ENCODE peak calls at places on chromosomes 4 and X, in five cellular contexts. P is neural crest cell, B is gastrocnemius medialis, S is A549, D is WERI-Rb-1. N is an unnamed sample.

GRCh38 chr4:137587796-137588195 is 55.5 kb upstream of the PCDH18 start:
- DNase-seq in S (no peak), P (no peak), D (no peak), B (no peak), N (no peak)

GRCh38 chr4:121256887-121257426 is 92.8 kb upstream of the TNIP3 start:
- DNase-seq in P (no peak), B (no peak), D (no peak), S (no peak), N (no peak)

GRCh38 chr4:46844325-46844917 is 64.6 kb downstream of the COX7B2 start:
- DNase-seq in D (peak; percentile 52), B (no peak), P (peak; percentile 69), S (peak; percentile 46), N (peak; percentile 3)

GRCh38 chr4:159451006-159451405 is 348.1 kb downstream of the RAPGEF2 start:
- DNase-seq in B (no peak), P (no peak), D (no peak), S (no peak), N (no peak)

GRCh38 chrX:52574416-52575275 is 57.8 kb upstream of the XAGE1B start:
- DNase-seq in B (no peak), D (peak; percentile 23), S (peak; percentile 76), P (peak; percentile 44), N (peak; percentile 15)

GRCh38 chr4:2457481-2458295 is 11.2 kb upstream of the RNF4 start:
- DNase-seq in D (no peak), B (no peak), S (no peak), P (no peak), N (no peak)

GRCh38 chr4:118352843-118353373 is at the start of gene PRSS12:
- DNase-seq in D (peak; percentile 96), S (peak; percentile 56), P (peak; percentile 81), B (no peak), N (peak; percentile 61)

GRCh38 chr4:18398661-18399060 is 377.1 kb upstream of the LCORL start:
- DNase-seq in S (no peak), D (no peak), P (no peak), B (no peak), N (no peak)

GRCh38 chr4:162323919-162324318 is 160.1 kb upstream of the FSTL5 start:
- DNase-seq in P (no peak), B (no peak), S (no peak), D (no peak), N (no peak)

GRCh38 chr4:106502106-106502699 is 133.6 kb upstream of the GIMD1 start:
- DNase-seq in P (peak; percentile 60), D (peak; percentile 84), S (peak; percentile 47), B (peak; percentile 18), N (no peak)

GRCh38 chrX:47625365-47625764 is 4.4 kb downstream of the CFP start:
- DNase-seq in S (no peak), B (no peak), P (no peak), D (no peak), N (no peak)

GRCh38 chrX:106220177-106220576 is 52.1 kb downstream of the PWWP3B start:
- DNase-seq in S (no peak), B (no peak), P (no peak), D (no peak), N (no peak)

GRCh38 chr4:144740316-144740715 is 94.4 kb downstream of the HHIP start:
- DNase-seq in S (no peak), D (no peak), B (no peak), P (no peak), N (no peak)

GRCh38 chrX:9197231-9197630 is 163.3 kb upstream of the FAM9B start:
- DNase-seq in B (no peak), P (no peak), S (no peak), D (no peak), N (no peak)

GRCh38 chr4:56723201-56723605 is 42.1 kb upstream of the HOPX start:
- DNase-seq in D (no peak), P (no peak), B (no peak), S (no peak), N (no peak)

GRCh38 chr4:122329876-122330595 is 48.8 kb upstream of the ADAD1 start:
- DNase-seq in B (no peak), D (no peak), S (no peak), P (no peak), N (peak; percentile 10)

GRCh38 chrX:55710701-55711100 is 6.8 kb upstream of the RRAGB start:
- DNase-seq in S (peak; percentile 9), P (no peak), D (no peak), B (no peak), N (no peak)

GRCh38 chr4:159342374-159342773 is 239.5 kb downstream of the RAPGEF2 start:
- DNase-seq in S (no peak), D (no peak), P (no peak), B (no peak), N (no peak)

GRCh38 chrX:107629533-107629909 is 1.2 kb downstream of the PRPS1 start:
- DNase-seq in P (no peak), D (no peak), S (peak; percentile 48), B (no peak), N (no peak)
- TF ChIP-seq CTCF in P (peak; percentile 40), D (peak; percentile 7), S (peak; percentile 32), B (no peak), N (peak; percentile 35)

DNA sequence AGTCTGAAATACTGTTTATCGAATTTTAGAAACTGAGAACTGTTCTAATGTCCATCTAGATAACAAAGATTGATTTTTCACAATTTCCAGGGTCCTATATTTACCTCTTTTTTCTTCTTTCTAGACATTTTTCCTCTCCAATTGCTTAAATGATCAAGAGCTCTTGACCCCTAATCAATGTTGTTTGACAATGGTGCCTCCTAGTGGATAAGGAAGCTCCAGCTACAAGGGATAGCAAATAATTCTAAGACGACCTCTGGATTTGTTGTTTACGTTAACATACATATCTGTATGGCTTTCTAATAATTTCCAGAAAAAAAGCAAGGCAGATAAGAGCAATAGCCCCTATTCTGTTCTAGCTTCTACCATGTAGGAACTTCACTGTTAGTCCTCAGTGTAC is 35.8 kb downstream of the GPR82 start:
- DNase-seq in P (no peak), D (no peak), S (peak; percentile 31), B (no peak), N (no peak)
- TF ChIP-seq CTCF in P (peak; percentile 55), D (peak; percentile 46), S (peak; percentile 34), B (peak; percentile 12), N (peak; percentile 58)

GRCh38 chr4:174717788-174718187 is 111.3 kb downstream of the GLRA3 start:
- DNase-seq in P (no peak), B (no peak), S (no peak), D (no peak), N (no peak)

GRCh38 chr4:174713181-174713580 is 115.9 kb downstream of the GLRA3 start:
- DNase-seq in P (no peak), D (no peak), B (no peak), S (no peak), N (no peak)

GRCh38 chr4:174716986-174717770 is 111.9 kb downstream of the GLRA3 start:
- DNase-seq in P (no peak), S (no peak), B (no peak), D (no peak), N (no peak)

GRCh38 chr4:174713821-174714220 is 115.2 kb downstream of the GLRA3 start:
- DNase-seq in S (no peak), D (no peak), B (no peak), P (no peak), N (no peak)

DNA sequence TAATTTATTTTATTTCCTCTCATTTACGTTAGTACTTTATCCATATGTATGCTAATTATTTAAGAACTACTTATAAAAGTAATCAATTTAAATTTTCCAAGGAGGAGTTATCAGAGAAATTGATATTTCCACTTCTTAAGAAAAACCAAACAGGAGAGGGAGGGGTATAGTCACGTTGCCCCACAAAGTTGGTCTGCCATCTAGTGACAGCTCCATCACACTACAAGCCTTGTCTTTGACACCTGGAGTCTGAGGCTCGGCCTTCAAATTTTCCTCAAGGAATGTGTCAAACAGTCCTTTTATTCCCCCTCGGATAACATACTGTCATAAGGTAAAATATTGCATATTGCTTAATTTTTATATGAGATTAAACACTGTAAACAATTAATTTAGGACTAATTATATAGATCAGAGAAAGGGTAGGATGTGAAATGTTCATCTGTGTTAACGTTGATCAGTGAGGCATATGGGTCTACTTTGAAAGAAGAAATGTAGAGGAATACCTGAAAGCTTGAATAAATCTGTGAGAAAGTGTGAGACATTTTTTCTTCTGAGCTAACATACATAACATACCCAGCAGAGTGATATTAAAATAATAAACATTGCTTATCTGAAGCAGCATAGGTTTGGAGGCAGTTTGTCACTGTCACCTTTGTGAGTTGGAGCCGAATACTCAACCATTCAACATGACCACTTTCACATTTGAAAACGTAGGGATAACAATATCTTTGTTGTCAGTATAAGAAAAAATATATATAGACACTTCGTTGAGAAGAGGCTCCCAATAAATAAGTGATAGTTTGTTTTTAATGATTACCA is 114.4 kb downstream of the GLRA3 start:
- DNase-seq in P (peak; percentile 10), S (peak; percentile 73), D (peak; percentile 63), B (no peak), N (no peak)
- TF ChIP-seq CTCF in P (peak; percentile 74), S (peak; percentile 71), D (peak; percentile 93), B (peak; percentile 7), N (peak; percentile 89)

DNA sequence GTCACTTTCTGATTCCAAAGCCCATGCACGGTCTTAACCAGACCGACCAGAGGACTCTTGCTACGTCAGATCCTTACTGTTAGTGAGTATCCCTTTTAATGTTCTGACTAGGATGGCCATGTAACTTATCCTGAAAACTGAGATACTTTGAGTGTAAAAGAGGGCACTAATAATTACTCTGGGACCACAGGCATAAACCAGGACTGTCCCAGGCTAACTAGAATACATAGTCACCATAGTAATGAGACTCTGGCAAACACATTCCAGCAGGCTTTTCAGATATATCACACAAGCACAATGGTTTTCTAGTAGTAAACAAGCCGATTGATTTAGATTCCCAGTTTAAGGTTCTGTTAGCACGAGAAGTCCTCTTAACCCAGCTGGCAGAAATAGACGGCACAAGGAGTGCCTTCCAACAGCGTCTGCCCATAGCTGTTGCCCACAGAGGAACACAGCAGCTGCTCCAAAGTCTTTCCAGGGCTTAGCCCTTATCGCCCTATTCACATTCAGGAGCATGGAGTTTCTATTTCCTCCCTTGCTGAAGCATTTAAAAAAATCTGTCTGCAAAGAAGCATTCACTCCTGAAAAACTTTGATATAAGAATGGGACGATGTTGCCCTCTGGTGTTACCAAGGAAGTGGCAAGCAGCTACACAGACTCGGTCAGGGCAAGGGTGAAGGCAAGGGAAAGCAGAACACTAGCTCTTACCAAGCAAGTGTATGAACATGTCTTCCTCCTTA is 92.4 kb downstream of the CXCL13 start:
- DNase-seq in D (peak; percentile 19), B (peak; percentile 14), P (no peak), S (peak; percentile 65), N (no peak)
- TF ChIP-seq CTCF in D (peak; percentile 43), B (peak; percentile 4), P (peak; percentile 43), S (peak; percentile 61), N (peak; percentile 59)

GRCh38 chr4:151455212-151455611 is 46.2 kb downstream of the FHIP1A start:
- DNase-seq in B (peak; percentile 44), S (no peak), D (no peak), P (no peak), N (no peak)
- TF ChIP-seq CTCF in B (no peak), S (no peak), D (peak; percentile 42), P (no peak), N (no peak)